ENCODE peak calls at places on chromosomes 16 and 17, in seven cellular contexts. One of them, this sample, is unnamed.

GRCh38 chr17:6753006-6753445 is 2.8 kb upstream of the XAF1 start:
- DNase-seq in IMR-90: peak; percentile 77
- DNase-seq in mesenchymal stem cell: peak; percentile 93
- DNase-seq in neuronal stem cell: peak; percentile 32
- DNase-seq in mesendoderm: peak; percentile 26
- DNase-seq in H1: no peak
- DNase-seq in trophoblast cell: peak; percentile 1
- DNase-seq in this sample: peak; percentile 63

GRCh38 chr17:64163468-64163867 is 33.5 kb upstream of the ERN1 start:
- DNase-seq in IMR-90: no peak
- DNase-seq in mesenchymal stem cell: no peak
- DNase-seq in neuronal stem cell: no peak
- DNase-seq in mesendoderm: no peak
- DNase-seq in H1: no peak
- DNase-seq in trophoblast cell: no peak
- DNase-seq in this sample: no peak

GRCh38 chr16:58096249-58096648 is 32.9 kb downstream of the CFAP20 start:
- DNase-seq in IMR-90: no peak
- DNase-seq in mesenchymal stem cell: no peak
- DNase-seq in neuronal stem cell: no peak
- DNase-seq in mesendoderm: no peak
- DNase-seq in H1: no peak
- DNase-seq in trophoblast cell: no peak
- DNase-seq in this sample: no peak

GRCh38 chr17:42016411-42016831 is 818 bp downstream of the DNAJC7 start:
- DNase-seq in IMR-90: peak; percentile 16
- DNase-seq in mesenchymal stem cell: peak; percentile 37
- DNase-seq in neuronal stem cell: no peak
- DNase-seq in mesendoderm: no peak
- DNase-seq in H1: no peak
- DNase-seq in trophoblast cell: no peak
- DNase-seq in this sample: no peak

GRCh38 chr16:3292604-3293003 is 9.3 kb downstream of the ZNF263 start:
- DNase-seq in IMR-90: peak; percentile 77
- DNase-seq in mesenchymal stem cell: no peak
- DNase-seq in neuronal stem cell: no peak
- DNase-seq in mesendoderm: no peak
- DNase-seq in H1: no peak
- DNase-seq in trophoblast cell: no peak
- DNase-seq in this sample: no peak

GRCh38 chr16:1331712-1332617 is 1.5 kb upstream of the BAIAP3 start:
- DNase-seq in IMR-90: peak; percentile 30
- DNase-seq in mesenchymal stem cell: peak; percentile 93
- DNase-seq in neuronal stem cell: no peak
- DNase-seq in mesendoderm: peak; percentile 99
- DNase-seq in H1: peak; percentile 91
- DNase-seq in trophoblast cell: peak; percentile 63
- DNase-seq in this sample: peak; percentile 96

GRCh38 chr17:60075981-60076380 is 2.7 kb downstream of the HEATR6 start:
- DNase-seq in IMR-90: no peak
- DNase-seq in mesenchymal stem cell: no peak
- DNase-seq in neuronal stem cell: no peak
- DNase-seq in mesendoderm: no peak
- DNase-seq in H1: no peak
- DNase-seq in trophoblast cell: no peak
- DNase-seq in this sample: no peak

GRCh38 chr17:8994319-8994718 is 27.0 kb upstream of the NTN1 start:
- DNase-seq in IMR-90: peak; percentile 23
- DNase-seq in mesenchymal stem cell: peak; percentile 38
- DNase-seq in neuronal stem cell: peak; percentile 54
- DNase-seq in mesendoderm: peak; percentile 83
- DNase-seq in H1: peak; percentile 97
- DNase-seq in trophoblast cell: peak; percentile 73
- DNase-seq in this sample: peak; percentile 92

GRCh38 chr17:21289902-21290571 is 5.5 kb downstream of the MAP2K3 start:
- DNase-seq in IMR-90: no peak
- DNase-seq in mesenchymal stem cell: no peak
- DNase-seq in neuronal stem cell: no peak
- DNase-seq in mesendoderm: no peak
- DNase-seq in H1: no peak
- DNase-seq in trophoblast cell: no peak
- DNase-seq in this sample: no peak

GRCh38 chr17:74738051-74738996 is 1.3 kb downstream of the RAB37 start:
- DNase-seq in IMR-90: no peak
- DNase-seq in mesenchymal stem cell: no peak
- DNase-seq in neuronal stem cell: no peak
- DNase-seq in mesendoderm: no peak
- DNase-seq in H1: no peak
- DNase-seq in trophoblast cell: no peak
- DNase-seq in this sample: no peak

GRCh38 chr16:682493-683395 is 1.4 kb downstream of the JMJD8 start:
- DNase-seq in IMR-90: no peak
- DNase-seq in mesenchymal stem cell: no peak
- DNase-seq in neuronal stem cell: no peak
- DNase-seq in mesendoderm: no peak
- DNase-seq in H1: no peak
- DNase-seq in trophoblast cell: no peak
- DNase-seq in this sample: no peak

GRCh38 chr17:77493901-77494663 is 353.3 kb downstream of the SEC14L1 start:
- DNase-seq in IMR-90: no peak
- DNase-seq in mesenchymal stem cell: no peak
- DNase-seq in neuronal stem cell: no peak
- DNase-seq in mesendoderm: no peak
- DNase-seq in H1: no peak
- DNase-seq in trophoblast cell: no peak
- DNase-seq in this sample: no peak

GRCh38 chr16:4477966-4478365 is 1.8 kb downstream of the HMOX2 start:
- DNase-seq in IMR-90: peak; percentile 61
- DNase-seq in mesenchymal stem cell: peak; percentile 64
- DNase-seq in neuronal stem cell: no peak
- DNase-seq in mesendoderm: peak; percentile 82
- DNase-seq in H1: no peak
- DNase-seq in trophoblast cell: no peak
- DNase-seq in this sample: no peak

GRCh38 chr17:63827801-63828221 is 348 bp upstream of the FTSJ3 start:
- DNase-seq in IMR-90: no peak
- DNase-seq in mesenchymal stem cell: no peak
- DNase-seq in neuronal stem cell: no peak
- DNase-seq in mesendoderm: no peak
- DNase-seq in H1: no peak
- DNase-seq in trophoblast cell: no peak
- DNase-seq in this sample: no peak

GRCh38 chr16:26019885-26020284 is 328.1 kb downstream of the HS3ST4 start:
- DNase-seq in IMR-90: no peak
- DNase-seq in mesenchymal stem cell: no peak
- DNase-seq in neuronal stem cell: no peak
- DNase-seq in mesendoderm: peak; percentile 12
- DNase-seq in H1: no peak
- DNase-seq in trophoblast cell: no peak
- DNase-seq in this sample: no peak

GRCh38 chr17:73194514-73195222 is 1.8 kb downstream of the COG1 start:
- DNase-seq in IMR-90: peak; percentile 90
- DNase-seq in mesenchymal stem cell: peak; percentile 23
- DNase-seq in neuronal stem cell: no peak
- DNase-seq in mesendoderm: no peak
- DNase-seq in H1: no peak
- DNase-seq in trophoblast cell: no peak
- DNase-seq in this sample: no peak

GRCh38 chr17:13460646-13461045 is 141.1 kb downstream of the HS3ST3A1 start:
- DNase-seq in IMR-90: peak; percentile 11
- DNase-seq in mesenchymal stem cell: no peak
- DNase-seq in neuronal stem cell: no peak
- DNase-seq in mesendoderm: no peak
- DNase-seq in H1: no peak
- DNase-seq in trophoblast cell: no peak
- DNase-seq in this sample: no peak

GRCh38 chr17:7191571-7192270 is 12.6 kb upstream of the ASGR1 start:
- DNase-seq in IMR-90: peak; percentile 31
- DNase-seq in mesenchymal stem cell: peak; percentile 39
- DNase-seq in neuronal stem cell: peak; percentile 73
- DNase-seq in mesendoderm: peak; percentile 79
- DNase-seq in H1: peak; percentile 86
- DNase-seq in trophoblast cell: peak; percentile 37
- DNase-seq in this sample: peak; percentile 94

GRCh38 chr16:24580665-24581064 is 41.3 kb downstream of the RBBP6 start:
- DNase-seq in IMR-90: peak; percentile 62
- DNase-seq in mesenchymal stem cell: peak; percentile 51
- DNase-seq in neuronal stem cell: no peak
- DNase-seq in mesendoderm: no peak
- DNase-seq in H1: no peak
- DNase-seq in trophoblast cell: no peak
- DNase-seq in this sample: no peak

GRCh38 chr17:67671492-67671891 is 46.2 kb upstream of the NOL11 start:
- DNase-seq in IMR-90: peak; percentile 7
- DNase-seq in mesenchymal stem cell: no peak
- DNase-seq in neuronal stem cell: no peak
- DNase-seq in mesendoderm: no peak
- DNase-seq in H1: no peak
- DNase-seq in trophoblast cell: no peak
- DNase-seq in this sample: no peak

DNA sequence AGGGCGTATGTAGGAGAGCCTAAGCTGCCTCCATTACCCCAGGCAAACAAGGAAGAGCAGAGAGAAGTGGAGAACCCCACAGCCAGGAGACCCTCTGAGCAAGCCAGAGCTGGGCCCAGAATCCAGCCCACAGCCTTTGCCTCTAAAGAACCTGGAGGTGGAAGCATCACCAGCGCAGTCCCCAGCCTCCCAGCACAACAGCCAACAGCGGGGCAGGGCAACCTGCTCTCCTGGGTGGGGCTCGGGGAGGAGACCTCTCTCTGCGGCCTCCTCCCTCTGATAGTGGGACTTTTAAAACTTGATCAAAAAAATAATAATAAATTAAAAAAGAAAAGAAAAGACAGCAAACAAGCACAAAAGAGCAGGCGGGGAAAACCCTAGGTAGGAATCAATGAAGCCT is 45.9 kb downstream of the AXIN2 start:
- DNase-seq in IMR-90: no peak
- DNase-seq in mesenchymal stem cell: no peak
- DNase-seq in neuronal stem cell: no peak
- DNase-seq in mesendoderm: no peak
- DNase-seq in H1: no peak
- DNase-seq in trophoblast cell: no peak
- DNase-seq in this sample: peak; percentile 43
- H3K4me2 ChIP-seq in IMR-90: no peak overlapping the region
- H3K4me2 ChIP-seq in mesenchymal stem cell: no peak overlapping the region
- H3K4me2 ChIP-seq in neuronal stem cell: no peak overlapping the region
- H3K4me2 ChIP-seq in mesendoderm: no peak overlapping the region
- H3K4me2 ChIP-seq in H1: peak overlapping the region; percentile 45
- H3K4me2 ChIP-seq in trophoblast cell: no peak overlapping the region
- H3K4me2 ChIP-seq in this sample: peak overlapping the region; percentile 44

DNA sequence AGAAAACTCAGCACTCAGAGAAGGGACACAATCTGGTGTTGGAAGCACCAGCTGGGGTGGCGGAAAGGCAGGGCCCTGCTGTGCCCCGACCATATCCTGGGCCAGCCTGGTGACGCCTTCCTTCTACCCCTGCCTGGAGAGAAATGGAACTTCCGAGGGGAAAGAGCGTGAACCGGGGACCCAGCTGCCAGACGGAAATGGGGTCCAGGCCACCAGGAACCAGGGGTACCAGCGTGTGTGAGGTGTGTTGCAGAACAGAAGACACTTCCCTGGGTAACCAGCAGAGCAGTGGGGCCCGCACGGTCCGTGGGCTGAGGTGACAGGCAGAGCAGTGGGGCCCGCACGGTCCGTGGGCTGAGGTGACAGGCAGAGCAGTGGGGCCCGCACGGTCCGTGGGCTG is 6.8 kb downstream of the RAB40B start:
- DNase-seq in IMR-90: no peak
- DNase-seq in mesenchymal stem cell: no peak
- DNase-seq in neuronal stem cell: no peak
- DNase-seq in mesendoderm: no peak
- DNase-seq in H1: no peak
- DNase-seq in trophoblast cell: no peak
- DNase-seq in this sample: no peak
- H2BK120ac ChIP-seq in IMR-90: no peak overlapping the region
- H2BK120ac ChIP-seq in mesenchymal stem cell: no peak overlapping the region
- H2BK120ac ChIP-seq in neuronal stem cell: no peak overlapping the region
- H2BK120ac ChIP-seq in mesendoderm: no peak overlapping the region
- H2BK120ac ChIP-seq in H1: no peak overlapping the region
- H2BK120ac ChIP-seq in trophoblast cell: no peak overlapping the region
- H2BK120ac ChIP-seq in this sample: no peak overlapping the region

GRCh38 chr17:47978324-47978723 is 7.4 kb downstream of the CDK5RAP3 start:
- DNase-seq in IMR-90: peak; percentile 54
- DNase-seq in mesenchymal stem cell: peak; percentile 63
- DNase-seq in neuronal stem cell: no peak
- DNase-seq in mesendoderm: peak; percentile 77
- DNase-seq in H1: peak; percentile 83
- DNase-seq in trophoblast cell: no peak
- DNase-seq in this sample: peak; percentile 87

GRCh38 chr17:47973541-47973940 is 2.6 kb downstream of the CDK5RAP3 start:
- DNase-seq in IMR-90: no peak
- DNase-seq in mesenchymal stem cell: no peak
- DNase-seq in neuronal stem cell: no peak
- DNase-seq in mesendoderm: no peak
- DNase-seq in H1: no peak
- DNase-seq in trophoblast cell: no peak
- DNase-seq in this sample: no peak

GRCh38 chr17:47975815-47976190 is 4.9 kb downstream of the CDK5RAP3 start:
- DNase-seq in IMR-90: no peak
- DNase-seq in mesenchymal stem cell: no peak
- DNase-seq in neuronal stem cell: no peak
- DNase-seq in mesendoderm: no peak
- DNase-seq in H1: no peak
- DNase-seq in trophoblast cell: no peak
- DNase-seq in this sample: no peak

GRCh38 chr17:47970725-47971511 is at the start of gene CDK5RAP3:
- DNase-seq in IMR-90: peak; percentile 99
- DNase-seq in mesenchymal stem cell: peak; percentile 99
- DNase-seq in neuronal stem cell: peak; percentile 99
- DNase-seq in mesendoderm: peak; percentile 100
- DNase-seq in H1: peak; percentile 99
- DNase-seq in trophoblast cell: peak; percentile 100
- DNase-seq in this sample: peak; percentile 100

DNA sequence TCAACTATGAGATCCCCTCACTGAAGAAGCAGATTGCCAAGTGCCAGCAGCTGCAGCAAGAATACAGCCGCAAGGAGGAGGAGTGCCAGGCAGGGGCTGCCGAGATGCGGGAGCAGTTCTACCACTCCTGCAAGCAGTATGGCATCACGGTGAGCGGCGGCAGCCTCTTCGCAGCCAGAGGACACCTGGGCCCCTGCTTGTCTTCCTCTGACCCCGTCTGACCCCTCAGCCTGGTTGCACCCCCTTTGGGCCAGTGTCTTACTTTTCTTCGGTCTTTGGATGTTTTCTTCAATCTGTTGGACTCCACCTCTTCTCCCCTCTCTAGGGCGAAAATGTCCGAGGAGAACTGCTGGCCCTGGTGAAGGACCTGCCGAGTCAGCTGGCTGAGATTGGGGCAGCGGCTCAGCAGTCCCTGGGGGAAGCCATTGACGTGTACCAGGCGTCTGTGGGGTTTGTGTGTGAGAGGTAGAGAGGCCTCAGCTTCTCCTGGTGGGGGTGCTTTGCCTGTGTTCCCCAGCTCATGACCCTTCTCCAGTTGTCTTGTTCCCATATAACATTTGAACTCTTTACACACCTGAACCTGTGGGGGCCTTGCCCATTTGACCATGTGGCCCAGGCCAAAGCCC is 4.4 kb downstream of the CDK5RAP3 start:
- DNase-seq in IMR-90: no peak
- DNase-seq in mesenchymal stem cell: no peak
- DNase-seq in neuronal stem cell: no peak
- DNase-seq in mesendoderm: no peak
- DNase-seq in H1: no peak
- DNase-seq in trophoblast cell: no peak
- DNase-seq in this sample: peak; percentile 74
- H3K4me2 ChIP-seq in IMR-90: no peak overlapping the region
- H3K4me2 ChIP-seq in mesenchymal stem cell: no peak overlapping the region
- H3K4me2 ChIP-seq in neuronal stem cell: no peak overlapping the region
- H3K4me2 ChIP-seq in mesendoderm: no peak overlapping the region
- H3K4me2 ChIP-seq in H1: no peak overlapping the region
- H3K4me2 ChIP-seq in trophoblast cell: no peak overlapping the region
- H3K4me2 ChIP-seq in this sample: no peak overlapping the region

GRCh38 chr16:56475226-56475625 is 23.9 kb downstream of the OGFOD1 start:
- DNase-seq in IMR-90: no peak
- DNase-seq in mesenchymal stem cell: no peak
- DNase-seq in neuronal stem cell: no peak
- DNase-seq in mesendoderm: peak; percentile 81
- DNase-seq in H1: no peak
- DNase-seq in trophoblast cell: no peak
- DNase-seq in this sample: no peak
- H2BK120ac ChIP-seq in IMR-90: no peak overlapping the region
- H2BK120ac ChIP-seq in mesenchymal stem cell: no peak overlapping the region
- H2BK120ac ChIP-seq in neuronal stem cell: no peak overlapping the region
- H2BK120ac ChIP-seq in mesendoderm: no peak overlapping the region
- H2BK120ac ChIP-seq in H1: no peak overlapping the region
- H2BK120ac ChIP-seq in trophoblast cell: no peak overlapping the region
- H2BK120ac ChIP-seq in this sample: no peak overlapping the region